ENCODE peak calls at places on chromosomes 6 and 20, in ten cellular contexts. E is uterus; A is GM10248; U is neural progenitor cell; M is stimulated activated CD4-positive, alpha-beta T cell treated with anti-CD3 and anti-CD28 coated beads, TNF-alpha, amount 100 ng/mL, for 1 hour; P is right atrium auricular region; H is ELR; T is NCI-H187; N is H54; O is T-helper 2 cell. X is an unnamed sample.

GRCh38 chr6:160353950-160354496 is 5.8 kb downstream of the SLC22A3 start:
- DNase-seq in M (no peak), O (no peak), A (no peak), U (no peak), N (no peak), H (no peak), P (no peak), T (no peak), E (no peak), X (no peak)

GRCh38 chr6:76771076-76771634 is 692.1 kb downstream of the HTR1B start:
- DNase-seq in N (no peak), T (no peak), O (no peak), H (no peak), M (no peak), U (no peak), P (no peak), E (no peak), A (no peak), X (peak)

GRCh38 chr6:42784739-42785498 is 3.1 kb downstream of the BICRAL start:
- DNase-seq in U (no peak), H (no peak), P (no peak), T (no peak), M (no peak), N (no peak), O (no peak), A (no peak), E (no peak), X (no peak)

GRCh38 chr6:26296857-26297648 is 67.9 kb upstream of the BTN3A2 start:
- DNase-seq in E (no peak), T (no peak), P (no peak), N (no peak), O (no peak), U (no peak), H (peak), A (no peak), M (no peak), X (no peak)

GRCh38 chr20:1666802-1667201 is 9.2 kb upstream of the SIRPG start:
- DNase-seq in M (no peak), T (no peak), U (no peak), P (peak), O (no peak), N (no peak), H (no peak), E (no peak), A (no peak), X (no peak)

GRCh38 chr6:139640911-139641310 is 266.5 kb upstream of the CITED2 start:
- DNase-seq in N (no peak), A (no peak), E (no peak), P (no peak), H (no peak), M (no peak), U (no peak), O (no peak), T (no peak), X (no peak)

GRCh38 chr6:136506124-136506799 is 44.0 kb downstream of the MAP7 start:
- DNase-seq in T (no peak), M (no peak), E (no peak), O (no peak), P (no peak), H (no peak), A (no peak), N (no peak), U (no peak), X (no peak)

GRCh38 chr6:25054469-25054868 is 118.7 kb upstream of the RIPOR2 start:
- DNase-seq in N (peak), T (no peak), P (no peak), M (no peak), H (peak), A (peak), O (no peak), U (no peak), E (no peak), X (no peak)

GRCh38 chr20:16548073-16548672 is 25.1 kb downstream of the KIF16B start:
- DNase-seq in A (no peak), O (no peak), H (no peak), E (no peak), P (no peak), N (no peak), M (no peak), U (no peak), T (no peak), X (no peak)

GRCh38 chr6:101393291-101394251 is at the start of gene GRIK2:
- DNase-seq in M (no peak), U (peak), H (peak), E (no peak), N (peak), A (peak), O (no peak), P (no peak), T (peak), X (peak)

GRCh38 chr20:62979310-62979709 is 26.8 kb downstream of the SLC17A9 start:
- DNase-seq in H (no peak), N (no peak), T (no peak), O (no peak), A (no peak), P (no peak), E (no peak), M (no peak), U (no peak), X (no peak)

GRCh38 chr6:150813319-150813992 is 52.0 kb upstream of the MTHFD1L start:
- DNase-seq in O (no peak), A (peak), N (no peak), T (no peak), U (no peak), M (no peak), E (no peak), P (no peak), H (peak), X (no peak)

GRCh38 chr6:157770946-157771345 is 52.1 kb upstream of the SNX9 start:
- DNase-seq in H (peak), N (no peak), M (no peak), P (no peak), U (no peak), T (no peak), E (no peak), O (no peak), A (no peak), X (no peak)

GRCh38 chr6:44049163-44049988 is 77.9 kb downstream of the MRPL14 start:
- DNase-seq in T (no peak), E (peak), O (no peak), A (peak), U (no peak), P (no peak), M (no peak), H (peak), N (no peak), X (no peak)

GRCh38 chr20:45924391-45925261 is 9.9 kb upstream of the PCIF1 start:
- DNase-seq in E (peak), T (no peak), M (no peak), U (no peak), H (peak), O (no peak), P (peak), A (no peak), N (no peak), X (no peak)

X was measured in SHP77 treated with DMSO at 0.1 percent for 48 hours.